ENCODE peak calls at places on chromosomes 12 and 14, in seven cellular contexts. T, X, Z, Y, G, W and R are unnamed samples.

GRCh38 chr14:89629383-89629782 is 212.3 kb upstream of the FOXN3 start:
- DNase-seq in T (no peak), X (no peak), Z (no peak), Y (no peak), G (no peak), W (no peak), R (no peak)

GRCh38 chr14:68564236-68564825 is 228.5 kb downstream of the ZFP36L1 start:
- DNase-seq in T (no peak), X (no peak), Z (no peak), Y (peak; percentile 78), G (no peak), W (no peak), R (no peak)

GRCh38 chr12:74728006-74728405 is 190.4 kb downstream of the ATXN7L3B start:
- DNase-seq in T (no peak), X (no peak), Z (no peak), Y (no peak), G (no peak), W (no peak), R (no peak)

GRCh38 chr14:30872602-30873001 is 1.8 kb upstream of the COCH start:
- DNase-seq in T (no peak), X (no peak), Z (no peak), Y (no peak), G (no peak), W (no peak), R (no peak)

GRCh38 chr12:39587247-39587646 is 32.4 kb downstream of the ABCD2 start:
- DNase-seq in T (peak; percentile 13), X (no peak), Z (no peak), Y (no peak), G (peak; percentile 18), W (no peak), R (no peak)

GRCh38 chr12:87866602-87867292 is 162.5 kb downstream of the C12orf50 start:
- DNase-seq in T (no peak), X (no peak), Z (peak; percentile 41), Y (no peak), G (no peak), W (no peak), R (peak; percentile 33)

GRCh38 chr12:3777206-3777809 is 24.4 kb upstream of the CRACR2A start:
- DNase-seq in T (peak; percentile 29), X (no peak), Z (peak; percentile 78), Y (peak; percentile 19), G (peak; percentile 17), W (peak; percentile 46), R (peak; percentile 47)

GRCh38 chr14:55532645-55533309 is 47.2 kb upstream of the KTN1 start:
- DNase-seq in T (no peak), X (no peak), Z (no peak), Y (peak; percentile 89), G (no peak), W (no peak), R (peak; percentile 76)

GRCh38 chr12:94813314-94813713 is 163.0 kb upstream of the TMCC3 start:
- DNase-seq in T (no peak), X (no peak), Z (peak; percentile 13), Y (no peak), G (no peak), W (no peak), R (peak; percentile 41)

GRCh38 chr14:29463727-29464370 is 463.8 kb downstream of the PRKD1 start:
- DNase-seq in T (no peak), X (no peak), Z (no peak), Y (no peak), G (no peak), W (no peak), R (no peak)

GRCh38 chr14:29637406-29637805 is 290.2 kb downstream of the PRKD1 start:
- DNase-seq in T (peak; percentile 82), X (peak; percentile 90), Z (peak; percentile 73), Y (peak; percentile 48), G (no peak), W (peak; percentile 81), R (no peak)

GRCh38 chr12:1847411-1847810 is 27.0 kb downstream of the LRTM2 start:
- DNase-seq in T (no peak), X (no peak), Z (no peak), Y (no peak), G (no peak), W (no peak), R (no peak)

GRCh38 chr12:107844312-107844921 is 69.9 kb downstream of the ASCL4 start:
- DNase-seq in T (no peak), X (no peak), Z (no peak), Y (no peak), G (no peak), W (no peak), R (no peak)

GRCh38 chr12:71397433-71397954 is 42.1 kb upstream of the LGR5 start:
- DNase-seq in T (no peak), X (no peak), Z (peak; percentile 8), Y (no peak), G (no peak), W (no peak), R (no peak)

DNA sequence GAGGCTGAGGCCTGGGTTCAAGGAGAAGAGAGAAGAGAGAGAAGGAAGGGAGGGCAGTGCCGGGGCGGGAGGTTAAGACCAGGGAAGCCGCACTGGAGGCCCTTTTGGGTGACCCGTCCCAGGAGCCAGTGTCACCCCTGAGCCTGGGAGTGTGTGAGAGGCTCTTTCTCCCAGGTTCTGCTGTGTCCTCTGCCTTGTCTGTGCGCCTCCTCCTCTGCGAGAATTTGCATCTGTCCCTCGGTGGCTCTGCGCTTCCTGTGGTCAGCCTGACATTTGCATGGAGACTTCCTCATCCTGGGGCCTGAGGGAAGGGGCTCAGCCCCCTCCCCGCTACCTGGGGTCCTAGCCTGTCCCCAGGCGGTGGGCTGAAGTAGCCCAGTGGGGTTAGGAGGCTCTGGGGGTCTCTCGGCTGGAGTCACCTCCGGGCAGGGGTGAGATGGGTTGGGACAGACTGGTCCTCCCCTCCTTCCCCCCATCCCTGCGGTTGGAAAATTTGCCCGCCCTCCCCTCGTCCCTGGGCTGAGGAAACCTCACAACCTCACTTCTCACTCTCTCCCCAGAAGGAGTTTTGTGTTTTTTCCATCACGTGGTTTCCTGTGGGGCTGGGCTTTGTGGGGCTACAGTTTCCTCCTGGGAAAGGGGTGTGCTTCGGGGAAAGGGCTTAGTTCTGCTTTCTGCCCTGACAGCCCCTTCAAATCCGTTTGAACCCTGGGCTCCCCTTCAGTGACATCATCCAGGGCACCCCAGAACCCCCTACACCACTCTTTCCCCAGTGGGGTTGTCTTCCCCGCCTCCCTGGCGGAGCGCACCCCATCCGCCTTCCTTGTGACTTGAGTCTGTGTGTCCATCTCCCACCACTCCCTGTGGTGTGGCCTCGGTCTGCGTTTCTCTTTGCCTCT is 2.5 kb downstream of the PTPN6 start:
- DNase-seq in T (peak; percentile 79), X (no peak), Z (no peak), Y (peak; percentile 57), G (peak; percentile 80), W (peak; percentile 76), R (no peak)
- H3K4me1 ChIP-seq in T (peaks cover 28% of the 10 kb centered on the region), X (peaks cover 20% of the 10 kb centered on the region), Z (no peaks in the 10 kb centered on the region), Y (peaks cover 6% of the 10 kb centered on the region), G (peaks cover 76% of the 10 kb centered on the region), W (peaks cover 53% of the 10 kb centered on the region), R (no peaks in the 10 kb centered on the region)

DNA sequence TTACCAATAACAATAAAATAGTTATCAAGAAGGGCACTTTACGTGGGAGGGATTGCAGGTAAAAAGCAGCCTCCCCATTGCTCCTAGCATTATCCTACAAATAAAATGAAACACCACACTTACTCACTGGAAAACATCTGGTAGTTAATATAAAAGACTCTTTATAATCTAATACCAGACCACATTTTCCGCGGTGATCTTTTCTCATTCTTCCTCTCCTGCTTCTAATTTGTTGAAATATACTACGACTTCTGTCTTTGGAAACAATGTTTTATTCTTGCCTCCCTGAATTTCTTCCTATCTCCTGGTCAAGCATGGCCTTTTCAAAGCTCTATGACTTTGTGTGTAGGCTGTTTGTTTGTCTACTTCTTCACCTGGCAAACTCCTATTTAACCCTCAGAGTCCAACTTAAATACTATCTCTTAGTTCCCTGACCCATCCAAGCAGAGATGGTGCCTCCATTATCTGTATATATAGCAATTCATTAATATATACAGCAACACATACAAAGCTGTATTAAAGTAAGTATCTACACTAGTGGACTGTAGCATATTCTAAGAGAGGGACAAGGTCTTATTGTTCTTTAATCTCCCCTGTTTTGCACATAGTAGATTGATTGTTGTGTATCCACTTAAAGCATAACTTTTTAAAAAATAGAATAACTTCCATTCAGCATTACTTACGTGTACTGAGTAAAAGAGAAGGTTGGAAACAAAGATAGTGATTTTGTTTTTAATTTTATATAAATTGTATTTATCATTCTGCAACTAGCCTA is 228.3 kb downstream of the CEP128 start:
- DNase-seq in T (no peak), X (no peak), Z (no peak), Y (no peak), G (no peak), W (no peak), R (no peak)
- H3K4me3 ChIP-seq in T (no peak overlapping the region), X (no peak overlapping the region), Z (no peak overlapping the region), Y (no peak overlapping the region), G (no peak overlapping the region), W (no peak overlapping the region), R (no peak overlapping the region)

GRCh38 chr14:22524105-22524783 is 64.8 kb downstream of the DAD1 start:
- DNase-seq in T (no peak), X (no peak), Z (no peak), Y (no peak), G (no peak), W (no peak), R (no peak)

GRCh38 chr14:22524784-22525161 is 64.3 kb downstream of the DAD1 start:
- DNase-seq in T (no peak), X (no peak), Z (no peak), Y (no peak), G (no peak), W (no peak), R (no peak)

GRCh38 chr14:22520786-22521185 is 68.2 kb downstream of the DAD1 start:
- DNase-seq in T (no peak), X (no peak), Z (no peak), Y (no peak), G (no peak), W (no peak), R (no peak)

GRCh38 chr14:22521449-22522239 is 67.4 kb downstream of the DAD1 start:
- DNase-seq in T (no peak), X (no peak), Z (no peak), Y (no peak), G (no peak), W (no peak), R (no peak)

DNA sequence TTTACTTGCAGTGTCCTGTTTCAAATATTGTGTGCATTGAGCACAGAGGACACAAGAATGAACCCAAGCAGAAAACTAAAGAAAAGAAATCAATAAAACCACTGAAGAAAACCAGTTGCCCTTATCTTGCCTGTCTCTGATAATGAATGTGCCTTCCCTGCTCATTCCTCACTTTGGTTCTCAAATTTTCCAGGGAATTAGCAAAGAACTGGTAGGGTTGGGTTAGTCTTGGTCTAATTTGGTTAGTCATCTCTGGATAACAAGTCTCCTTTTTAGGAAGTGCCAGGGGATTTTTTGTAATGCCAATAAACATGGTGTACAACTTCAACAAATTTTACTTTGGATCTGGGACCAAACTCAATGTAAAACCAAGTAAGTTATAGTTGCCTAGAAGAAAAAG is 65.7 kb downstream of the DAD1 start:
- DNase-seq in T (no peak), X (no peak), Z (no peak), Y (no peak), G (no peak), W (no peak), R (no peak)
- H3K4me1 ChIP-seq in T (no peaks in the 10 kb centered on the region), X (no peaks in the 10 kb centered on the region), Z (peaks cover 29% of the 10 kb centered on the region), Y (peaks cover 8% of the 10 kb centered on the region), G (peaks cover 95% of the 10 kb centered on the region), W (no peaks in the 10 kb centered on the region), R (peaks cover 9% of the 10 kb centered on the region)

GRCh38 chr14:33979613-33980276 is 28.9 kb upstream of the EGLN3 start:
- DNase-seq in T (no peak), X (no peak), Z (no peak), Y (no peak), G (no peak), W (no peak), R (peak; percentile 13)
- H3K4me3 ChIP-seq in T (no peak overlapping the region), X (no peak overlapping the region), Z (no peak overlapping the region), Y (no peak overlapping the region), G (no peak overlapping the region), W (no peak overlapping the region), R (no peak overlapping the region)